ENCODE peak calls at places on chromosomes 12 and 14, in five cellular contexts. M is HepG2, S is A549, J is K562, B is endothelial cell of umbilical vein. K is an unnamed sample.

GRCh38 chr12:82958966-82959365 is 272.3 kb downstream of the TMTC2 start:
- DNase-seq in J (no peak), B (no peak), S (no peak), M (no peak), K (no peak)

GRCh38 chr12:19140381-19141236 is 11.1 kb downstream of the PLEKHA5 start:
- DNase-seq in M (no peak), S (no peak), B (no peak), J (no peak), K (no peak)

GRCh38 chr12:72010365-72010764 is 71.7 kb downstream of the TPH2 start:
- DNase-seq in B (no peak), J (no peak), M (no peak), S (no peak), K (no peak)

GRCh38 chr12:124422142-124422569 is 127.3 kb downstream of the RFLNA start:
- DNase-seq in S (peak), J (peak), B (no peak), M (no peak), K (no peak)

GRCh38 chr14:82422186-82422585 is 888.5 kb upstream of the SEL1L start:
- DNase-seq in J (no peak), S (no peak), M (no peak), B (no peak), K (no peak)

GRCh38 chr12:92543872-92544271 is 158.9 kb upstream of the PLEKHG7 start:
- DNase-seq in M (no peak), B (peak), J (no peak), S (no peak), K (no peak)

GRCh38 chr14:100577986-100578431 is 9.2 kb downstream of the BEGAIN start:
- DNase-seq in B (no peak), J (no peak), M (no peak), S (no peak), K (no peak)

GRCh38 chr14:74509587-74510210 is 16.1 kb downstream of the ISCA2 start:
- DNase-seq in J (no peak), M (no peak), B (no peak), S (no peak), K (no peak)

GRCh38 chr12:96249196-96250118 is 55.3 kb downstream of the ELK3 start:
- DNase-seq in M (no peak), S (no peak), J (no peak), B (no peak), K (no peak)

GRCh38 chr12:128606538-128606937 is 217.2 kb downstream of the SLC15A4 start:
- DNase-seq in S (no peak), J (no peak), B (no peak), M (no peak), K (no peak)

GRCh38 chr14:68442828-68443460 is 349.9 kb downstream of the ZFP36L1 start:
- DNase-seq in J (no peak), B (no peak), S (no peak), M (no peak), K (no peak)

GRCh38 chr12:108442077-108442476 is 73.0 kb upstream of the FICD start:
- DNase-seq in J (no peak), B (no peak), S (no peak), M (no peak), K (no peak)

GRCh38 chr12:49838973-49839633 is 3.8 kb downstream of the BCDIN3D start:
- DNase-seq in S (peak), B (peak), M (peak), J (peak), K (peak)

GRCh38 chr12:108800591-108800990 is 56.8 kb downstream of the SSH1 start:
- DNase-seq in S (no peak), J (no peak), M (no peak), B (no peak), K (no peak)

GRCh38 chr12:94640134-94640928 is 10.0 kb downstream of the TMCC3 start:
- DNase-seq in M (no peak), B (no peak), S (no peak), J (no peak), K (peak)

GRCh38 chr12:79326663-79327062 is 364.1 kb downstream of the PAWR start:
- DNase-seq in S (peak), M (no peak), B (no peak), J (no peak), K (no peak)

GRCh38 chr12:106417926-106418910 is 60.7 kb downstream of the POLR3B start:
- DNase-seq in J (no peak), B (no peak), M (peak), S (no peak), K (no peak)

GRCh38 chr12:124994435-124994975 is 1.1 kb downstream of the BRI3BP start:
- DNase-seq in S (peak), B (no peak), J (peak), M (no peak), K (peak)

GRCh38 chr14:100748403-100748802 is 21.7 kb downstream of the DLK1 start:
- DNase-seq in J (no peak), S (no peak), M (no peak), B (no peak), K (no peak)

GRCh38 chr12:55515696-55516095 is 23.5 kb downstream of the OR6C68 start:
- DNase-seq in M (peak), J (no peak), S (peak), B (no peak), K (peak)
- TF ChIP-seq CTCF in M (no peak), J (no peak), S (no peak), B (no peak), K (no peak)

GRCh38 chr12:34394211-34395055 is 372.1 kb downstream of the ALG10 start:
- DNase-seq in S (no peak), J (peak), M (no peak), B (no peak), K (no peak)
- TF ChIP-seq MYC in S (no peak), J (no peak), M (no peak), B (no peak), K (no peak)

GRCh38 chr12:122866379-122866778 is 29.5 kb downstream of the VPS37B start:
- DNase-seq in S (no peak), B (no peak), J (no peak), M (peak), K (no peak)

GRCh38 chr12:122869207-122869973 is 26.5 kb downstream of the VPS37B start:
- DNase-seq in B (no peak), J (no peak), M (no peak), S (no peak), K (no peak)

GRCh38 chr12:122868471-122869177 is 27.3 kb downstream of the VPS37B start:
- DNase-seq in J (no peak), M (no peak), B (no peak), S (no peak), K (no peak)

GRCh38 chr12:122866950-122867607 is 28.8 kb downstream of the VPS37B start:
- DNase-seq in B (no peak), M (no peak), J (no peak), S (no peak), K (no peak)

GRCh38 chr12:122867701-122868461 is 28.0 kb downstream of the VPS37B start:
- DNase-seq in J (peak), M (peak), S (peak), B (peak), K (peak)
- TF ChIP-seq MAX in J (no peak), M (peak), S (no peak), B (no peak), K (no peak)

GRCh38 chr14:24093901-24094838 is at the start of gene PCK2:
- DNase-seq in J (peak), B (peak), M (peak), S (peak), K (peak)
- TF ChIP-seq CTCF in J (no peak), B (no peak), M (peak), S (no peak), K (no peak)

GRCh38 chr14:67241416-67242362 is at the start of gene PALS1:
- DNase-seq in B (peak), S (peak), J (peak), M (peak), K (no peak)

GRCh38 chr14:67240978-67241415 is 238 bp upstream of the PALS1 start:
- DNase-seq in J (peak), M (peak), S (peak), B (peak), K (peak)

GRCh38 chr14:67237591-67237990 is 3.6 kb upstream of the PALS1 start:
- DNase-seq in S (no peak), J (no peak), M (no peak), B (no peak), K (no peak)

GRCh38 chr14:67239582-67239981 is 1.7 kb upstream of the PALS1 start:
- DNase-seq in J (no peak), S (no peak), M (no peak), B (no peak), K (no peak)

GRCh38 chr14:67240168-67240932 is 885 bp upstream of the PALS1 start:
- DNase-seq in J (no peak), M (peak), S (peak), B (no peak), K (peak)
- TF ChIP-seq MYC in J (no peak), M (no peak), S (no peak), B (no peak), K (no peak)